ENCODE peak calls at places on chromosome 1, in five cellular contexts. D, W, K, V and H are unnamed samples.

GRCh38 chr1:173205146-173206051 is 1.7 kb downstream of the TNFSF4 start:
- DNase-seq in K (no peak), W (no peak), D (no peak), V (peak), H (no peak)

GRCh38 chr1:157773723-157774350 is 3.1 kb downstream of the FCRL2 start:
- DNase-seq in D (no peak), W (peak), K (no peak), V (no peak), H (no peak)

GRCh38 chr1:156475568-156476500 is 24.7 kb downstream of the MEF2D start:
- DNase-seq in D (no peak), K (peak), V (no peak), W (no peak), H (no peak)

GRCh38 chr1:113904292-113904673 is 316 bp downstream of the AP4B1 start:
- DNase-seq in W (peak), V (no peak), K (no peak), D (no peak), H (no peak)

GRCh38 chr1:203717120-203717519 is 47.9 kb upstream of the LAX1 start:
- DNase-seq in D (no peak), K (no peak), V (no peak), W (no peak), H (no peak)

GRCh38 chr1:41394918-41395598 is 33.8 kb downstream of the FOXO6 start:
- DNase-seq in D (no peak), V (no peak), W (peak), K (no peak), H (no peak)

GRCh38 chr1:61058477-61059245 is 23.7 kb upstream of the NFIA start:
- DNase-seq in K (no peak), V (no peak), W (no peak), D (no peak), H (peak)

GRCh38 chr1:6414443-6414844 is 5.3 kb downstream of the HES2 start:
- DNase-seq in W (peak), V (peak), D (peak), K (no peak), H (peak)

GRCh38 chr1:66981679-66982078 is 56.9 kb downstream of the MIER1 start:
- DNase-seq in W (no peak), V (peak), K (no peak), D (no peak), H (no peak)

GRCh38 chr1:187244623-187245022 is 415.9 kb downstream of the PLA2G4A start:
- DNase-seq in D (no peak), W (no peak), V (no peak), K (no peak), H (no peak)

GRCh38 chr1:60978421-60979357 is 103.7 kb upstream of the NFIA start:
- DNase-seq in K (no peak), D (peak), W (peak), V (peak), H (peak)

GRCh38 chr1:228289239-228289849 is 81.5 kb downstream of the OBSCN start:
- DNase-seq in W (no peak), K (no peak), D (no peak), V (no peak), H (no peak)

GRCh38 chr1:33586111-33586510 is 113.7 kb downstream of the ZSCAN20 start:
- DNase-seq in D (peak), V (no peak), K (no peak), W (no peak), H (no peak)

GRCh38 chr1:201185527-201186128 is 5.0 kb upstream of the IGFN1 start:
- DNase-seq in D (no peak), V (no peak), K (peak), W (no peak), H (no peak)

GRCh38 chr1:225880636-225881035 is 1.5 kb downstream of the TMEM63A start:
- DNase-seq in D (no peak), K (no peak), W (no peak), V (no peak), H (no peak)

GRCh38 chr1:156346636-156347035 is 8.3 kb downstream of the TSACC start:
- DNase-seq in D (no peak), W (no peak), V (no peak), K (no peak), H (no peak)

GRCh38 chr1:92444351-92444750 is 42.4 kb downstream of the GFI1 start:
- DNase-seq in V (no peak), W (no peak), D (no peak), K (no peak), H (no peak)

GRCh38 chr1:22139066-22139594 is 3.8 kb downstream of the WNT4 start:
- DNase-seq in K (no peak), V (no peak), D (no peak), W (no peak), H (no peak)

GRCh38 chr1:207049974-207050391 is 1.0 kb downstream of the YOD1 start:
- DNase-seq in K (no peak), V (peak), D (peak), W (no peak), H (peak)

GRCh38 chr1:70140343-70140742 is 65.0 kb downstream of the LRRC40 start:
- DNase-seq in V (no peak), K (no peak), W (no peak), D (no peak), H (no peak)

GRCh38 chr1:160083968-160084770 is 2.8 kb downstream of the KCNJ9 start:
- DNase-seq in W (peak), V (peak), D (no peak), K (no peak), H (no peak)

GRCh38 chr1:121483961-121484424 is 299.2 kb downstream of the SRGAP2C start:
- DNase-seq in D (no peak), K (no peak), W (no peak), V (no peak), H (peak)

GRCh38 chr1:67687649-67688048 is 2.6 kb downstream of the GADD45A start:
- DNase-seq in K (no peak), D (peak), W (no peak), V (no peak), H (no peak)

GRCh38 chr1:34328281-34328680 is 151.6 kb downstream of the C1orf94 start:
- DNase-seq in W (no peak), K (no peak), D (no peak), V (no peak), H (no peak)

GRCh38 chr1:164630626-164631396 is 71.8 kb downstream of the PBX1 start:
- DNase-seq in D (no peak), W (no peak), V (no peak), K (no peak), H (no peak)